ENCODE peak calls at places on chromosomes 12 and 14, in four cellular contexts. S is HCT116, A is GM12878, F is HepG2. R is an unnamed sample.

GRCh38 chr12:4148418-4149056 is 125.0 kb upstream of the CCND2 start:
- DNase-seq in A (peak; percentile 93), S (no peak), F (no peak), R (no peak)

GRCh38 chr12:102479099-102479887 is 1.1 kb downstream of the IGF1 start:
- DNase-seq in S (no peak), F (no peak), A (peak; percentile 62), R (no peak)

GRCh38 chr14:50061664-50062437 is 54.5 kb downstream of the VCPKMT start:
- DNase-seq in F (peak; percentile 76), A (peak; percentile 84), S (no peak), R (no peak)

GRCh38 chr14:102875652-102876051 is 46.8 kb upstream of the AMN start:
- DNase-seq in A (no peak), S (no peak), F (no peak), R (no peak)

GRCh38 chr12:25320123-25321006 is 69.6 kb upstream of the KRAS start:
- DNase-seq in F (no peak), A (peak; percentile 82), S (no peak), R (no peak)

GRCh38 chr12:93962336-93962735 is 186.0 kb upstream of the PLXNC1 start:
- DNase-seq in S (no peak), F (no peak), A (no peak), R (no peak)

GRCh38 chr12:97292588-97292987 is 170.0 kb upstream of the RMST start:
- DNase-seq in A (no peak), S (no peak), F (no peak), R (no peak)

GRCh38 chr14:36844443-36844842 is 182.8 kb downstream of the PAX9 start:
- DNase-seq in S (no peak), F (no peak), A (no peak), R (no peak)

GRCh38 chr14:43795600-43796228 is 711.4 kb downstream of the FSCB start:
- DNase-seq in F (peak; percentile 50), A (no peak), S (no peak), R (no peak)

GRCh38 chr14:77065851-77066554 is 32.1 kb upstream of the CIPC start:
- DNase-seq in A (no peak), S (no peak), F (no peak), R (no peak)

GRCh38 chr14:96398921-96399320 is 7.0 kb downstream of the AK7 start:
- DNase-seq in A (no peak), S (no peak), F (no peak), R (no peak)

GRCh38 chr14:50714452-50715073 is 46.5 kb upstream of the SAV1 start:
- DNase-seq in S (peak; percentile 16), F (peak; percentile 12), A (no peak), R (no peak)

GRCh38 chr12:71746983-71747611 is 7.6 kb upstream of the RAB21 start:
- DNase-seq in F (peak; percentile 66), S (peak; percentile 49), A (peak; percentile 45), R (no peak)

GRCh38 chr14:65356327-65356836 is 56.1 kb upstream of the FUT8 start:
- DNase-seq in A (no peak), S (peak; percentile 98), F (peak; percentile 55), R (no peak)

GRCh38 chr12:97899956-97900355 is 437.4 kb downstream of the RMST start:
- DNase-seq in A (no peak), S (no peak), F (peak; percentile 62), R (no peak)

GRCh38 chr14:75297417-75298040 is 18.9 kb downstream of the FOS start:
- DNase-seq in S (no peak), F (no peak), A (no peak), R (no peak)

GRCh38 chr14:72741836-72742681 is 151.8 kb downstream of the DPF3 start:
- DNase-seq in F (no peak), A (no peak), S (no peak), R (no peak)

GRCh38 chr12:73892181-73892580 is 645.5 kb upstream of the ATXN7L3B start:
- DNase-seq in S (no peak), A (no peak), F (no peak), R (no peak)

GRCh38 chr14:87286191-87286590 is 706.8 kb downstream of the GALC start:
- DNase-seq in F (no peak), A (no peak), S (no peak), R (no peak)

GRCh38 chr12:12182926-12183325 is 83.9 kb downstream of the LRP6 start:
- DNase-seq in S (no peak), F (no peak), A (no peak), R (no peak)

GRCh38 chr12:88325828-88326214 is 183.7 kb downstream of the TMTC3 start:
- DNase-seq in A (no peak), F (no peak), S (no peak), R (no peak)

GRCh38 chr14:93975791-93976476 is 436 bp downstream of the ASB2 start:
- DNase-seq in F (no peak), A (peak; percentile 92), S (no peak), R (no peak)

GRCh38 chr12:53524476-53524875 is 17.2 kb upstream of the NPFF start:
- DNase-seq in F (no peak), S (no peak), A (no peak), R (no peak)

GRCh38 chr12:87848248-87848868 is 180.8 kb downstream of the C12orf50 start:
- DNase-seq in S (peak; percentile 54), A (peak; percentile 12), F (peak; percentile 25), R (no peak)

DNA sequence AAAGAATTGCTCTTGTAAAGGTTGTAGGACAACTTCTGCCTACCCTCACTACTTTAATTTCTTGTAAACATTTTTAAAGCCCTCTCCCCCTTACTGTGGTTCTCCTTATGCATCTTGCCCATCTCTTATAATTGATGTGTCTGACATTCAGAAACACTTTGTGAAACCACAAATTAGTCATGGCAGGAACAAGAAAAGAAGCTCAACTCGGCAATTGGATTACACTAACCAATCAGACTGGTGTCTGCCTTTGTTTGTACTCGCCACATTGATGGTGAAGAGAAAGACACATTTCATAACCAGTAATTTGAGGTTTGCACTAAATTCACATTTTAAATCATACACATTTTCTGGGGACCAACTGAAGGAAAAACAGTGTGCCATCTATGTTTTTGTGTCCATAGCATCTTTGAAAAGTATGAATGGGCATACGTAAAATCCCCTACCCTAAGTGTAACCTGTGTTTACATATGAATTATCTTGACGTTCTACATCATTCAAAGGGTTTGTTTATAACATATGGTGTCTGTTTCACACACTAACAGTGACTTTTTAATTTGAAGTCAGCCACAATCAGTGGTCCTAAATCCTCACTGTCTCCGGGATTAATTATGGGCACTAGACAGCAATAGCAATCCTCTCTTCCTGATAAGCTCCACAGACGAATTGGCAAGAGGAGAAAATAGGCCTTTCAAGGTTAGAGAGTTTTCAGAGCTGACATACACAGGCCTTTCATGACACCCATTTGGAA is 49.9 kb downstream of the OTX2 start:
- DNase-seq in A (no peak), S (no peak), F (no peak), R (no peak)
- H3K4me3 ChIP-seq in A (no peak overlapping the region), S (no peak overlapping the region), F (no peak overlapping the region), R (no peak overlapping the region)

GRCh38 chr12:38906482-38907170 is 1.2 kb upstream of the CPNE8 start:
- DNase-seq in A (peak; percentile 56), S (peak; percentile 74), F (peak; percentile 45), R (peak; percentile 93)
- TF ChIP-seq SRF in A (no peak), S (no peak), F (no peak), R (no peak)

DNA sequence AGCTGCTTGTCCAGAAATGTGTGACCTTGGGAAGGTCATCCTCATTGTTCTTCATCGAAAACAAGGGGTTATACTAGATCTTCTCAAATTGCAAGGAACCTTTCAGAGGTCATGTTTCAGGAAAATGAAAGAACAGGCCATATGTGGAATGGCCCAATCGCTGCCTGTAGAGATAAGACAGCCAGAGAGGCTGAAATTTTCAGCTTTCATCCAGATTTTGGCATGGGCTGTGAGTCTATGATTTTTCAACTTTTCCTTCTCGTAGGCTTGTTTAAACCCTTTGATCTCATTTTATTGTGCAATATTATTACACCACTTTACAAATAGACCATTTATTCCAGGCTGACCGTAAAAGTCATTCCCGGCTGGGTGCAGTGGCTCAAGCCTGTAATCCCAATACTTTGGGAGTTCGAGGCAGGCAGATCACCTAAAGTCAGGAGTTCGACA is 17.1 kb upstream of the ATXN2 start:
- DNase-seq in A (no peak), S (no peak), F (peak; percentile 67), R (no peak)
- H3K4me3 ChIP-seq in A (no peak overlapping the region), S (no peak overlapping the region), F (no peak overlapping the region), R (no peak overlapping the region)

GRCh38 chr12:130184531-130185090 is 22.3 kb downstream of the FZD10 start:
- DNase-seq in S (no peak), F (no peak), A (no peak), R (no peak)

GRCh38 chr12:130186101-130186465 is 23.8 kb downstream of the FZD10 start:
- DNase-seq in F (no peak), S (no peak), A (no peak), R (no peak)

GRCh38 chr12:130185455-130186100 is 23.3 kb downstream of the FZD10 start:
- DNase-seq in S (no peak), A (no peak), F (no peak), R (no peak)

GRCh38 chr12:130183585-130184370 is 21.5 kb downstream of the FZD10 start:
- DNase-seq in S (no peak), F (no peak), A (no peak), R (no peak)

DNA sequence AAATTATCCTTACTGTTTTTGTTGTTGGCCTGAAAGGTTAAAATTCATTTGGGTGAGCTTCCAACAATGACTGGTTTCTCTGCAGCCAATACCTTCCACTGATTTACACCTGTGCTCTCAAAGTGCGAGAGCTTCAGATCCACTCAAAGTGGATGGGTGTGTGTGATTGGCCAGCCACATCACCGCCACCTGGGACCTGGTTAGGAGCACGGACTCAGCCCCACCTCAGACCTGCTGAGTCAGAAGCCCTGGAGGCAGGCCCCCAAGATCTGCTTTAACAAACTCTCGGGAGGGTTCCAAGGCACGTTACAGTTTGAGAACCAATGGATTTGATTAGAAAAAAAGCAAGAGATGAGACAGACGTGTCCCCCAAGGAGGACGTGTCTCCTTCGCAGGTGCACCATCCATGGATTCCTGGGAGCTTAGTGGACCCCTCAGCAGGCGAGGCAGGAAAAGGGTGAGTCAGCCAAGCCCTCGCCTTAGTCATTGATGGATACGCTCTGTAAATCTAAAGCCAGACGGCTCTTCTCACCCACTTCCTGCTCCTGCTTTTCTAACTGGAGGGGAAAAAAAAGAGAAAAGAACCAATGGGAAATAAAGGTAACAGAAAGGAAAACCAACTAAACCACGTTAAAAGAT is 24.5 kb downstream of the FZD10 start:
- DNase-seq in S (no peak), A (no peak), F (no peak), R (no peak)
- TF ChIP-seq SRF in S (no peak), A (no peak), F (no peak), R (no peak)

GRCh38 chr12:31118347-31118830 is 44.7 kb downstream of the DDX11 start:
- DNase-seq in F (no peak), A (no peak), S (no peak), R (peak; percentile 61)
- H3K4me3 ChIP-seq in F (no peak overlapping the region), A (no peak overlapping the region), S (peak overlapping the region; percentile 57), R (peak overlapping the region; percentile 36)

R was measured in H1.